ENCODE peak calls at places on chromosomes 12 and 14, in five cellular contexts. V, X, Y, K and H are unnamed samples.

GRCh38 chr14:35783699-35784098 is 25.4 kb downstream of the RALGAPA1 start:
- DNase-seq in V (no peak), X (no peak), Y (no peak), K (no peak), H (no peak)

GRCh38 chr12:6631549-6631961 is 4.2 kb downstream of the LPAR5 start:
- DNase-seq in V (no peak), X (no peak), Y (no peak), K (no peak), H (no peak)

GRCh38 chr12:64099430-64099829 is 122.7 kb downstream of the KICS2 start:
- DNase-seq in V (peak), X (no peak), Y (peak), K (no peak), H (no peak)

GRCh38 chr12:124422142-124422569 is 127.3 kb downstream of the RFLNA start:
- DNase-seq in V (peak), X (no peak), Y (no peak), K (no peak), H (no peak)

GRCh38 chr12:52615208-52615868 is 3.0 kb downstream of the KRT73 start:
- DNase-seq in V (no peak), X (no peak), Y (no peak), K (no peak), H (peak)

GRCh38 chr12:32034045-32034444 is 72.6 kb upstream of the BICD1 start:
- DNase-seq in V (no peak), X (no peak), Y (peak), K (no peak), H (no peak)

GRCh38 chr12:124620606-124621295 is 53.3 kb upstream of the NCOR2 start:
- DNase-seq in V (no peak), X (no peak), Y (no peak), K (no peak), H (no peak)

GRCh38 chr14:101948666-101949205 is 15.6 kb upstream of the DYNC1H1 start:
- DNase-seq in V (no peak), X (no peak), Y (no peak), K (no peak), H (peak)

GRCh38 chr12:48001426-48002178 is 2.7 kb downstream of the COL2A1 start:
- DNase-seq in V (no peak), X (no peak), Y (peak), K (no peak), H (peak)

GRCh38 chr14:24226477-24226876 is 5.7 kb downstream of the NEDD8 start:
- DNase-seq in V (no peak), X (no peak), Y (no peak), K (no peak), H (no peak)

GRCh38 chr14:24219080-24219479 is 3.2 kb upstream of the MDP1 start:
- DNase-seq in V (no peak), X (no peak), Y (no peak), K (no peak), H (no peak)

GRCh38 chr14:24219521-24219920 is 3.7 kb upstream of the MDP1 start:
- DNase-seq in V (no peak), X (no peak), Y (no peak), K (no peak), H (no peak)

GRCh38 chr14:24228902-24229301 is 3.3 kb downstream of the NEDD8 start:
- DNase-seq in V (no peak), X (no peak), Y (no peak), K (no peak), H (no peak)

GRCh38 chr14:24224618-24225071 is 7.5 kb downstream of the NEDD8 start:
- DNase-seq in V (no peak), X (no peak), Y (peak), K (no peak), H (no peak)
- TF ChIP-seq MYC in V (no peak), X (no peak), Y (no peak), K (no peak), H (no peak)

GRCh38 chr12:120847392-120848157 is 56.6 kb downstream of the SPPL3 start:
- DNase-seq in V (no peak), X (no peak), Y (no peak), K (peak), H (peak)

GRCh38 chr12:120846721-120847120 is 57.4 kb downstream of the SPPL3 start:
- DNase-seq in V (no peak), X (no peak), Y (no peak), K (no peak), H (no peak)

GRCh38 chr12:120851939-120852338 is 52.2 kb downstream of the SPPL3 start:
- DNase-seq in V (no peak), X (no peak), Y (no peak), K (no peak), H (no peak)

GRCh38 chr12:120851444-120851843 is 52.7 kb downstream of the SPPL3 start:
- DNase-seq in V (no peak), X (no peak), Y (no peak), K (no peak), H (no peak)

DNA sequence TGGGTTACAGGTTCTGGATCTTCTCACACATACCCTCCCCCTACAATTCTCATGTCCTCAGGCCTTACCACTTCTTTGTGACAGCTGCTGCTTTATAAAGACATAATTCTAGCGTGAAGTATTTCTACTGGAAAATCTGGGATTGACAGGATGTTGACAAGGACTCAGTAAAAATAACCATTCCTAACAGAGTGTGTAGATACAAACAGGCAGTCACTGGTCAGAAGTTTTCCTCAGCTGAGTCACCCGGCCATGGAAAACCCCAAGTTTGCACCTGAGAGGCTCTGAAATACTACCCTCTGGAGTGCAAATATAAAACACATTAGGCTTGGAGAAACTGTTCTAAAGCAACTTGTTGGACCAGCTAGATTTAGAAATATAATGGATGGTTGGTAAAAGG is 54.4 kb downstream of the SPPL3 start:
- DNase-seq in V (peak), X (peak), Y (peak), K (no peak), H (no peak)
- TF ChIP-seq CTCF in V (no peak), X (no peak), Y (no peak), K (no peak), H (no peak)

DNA sequence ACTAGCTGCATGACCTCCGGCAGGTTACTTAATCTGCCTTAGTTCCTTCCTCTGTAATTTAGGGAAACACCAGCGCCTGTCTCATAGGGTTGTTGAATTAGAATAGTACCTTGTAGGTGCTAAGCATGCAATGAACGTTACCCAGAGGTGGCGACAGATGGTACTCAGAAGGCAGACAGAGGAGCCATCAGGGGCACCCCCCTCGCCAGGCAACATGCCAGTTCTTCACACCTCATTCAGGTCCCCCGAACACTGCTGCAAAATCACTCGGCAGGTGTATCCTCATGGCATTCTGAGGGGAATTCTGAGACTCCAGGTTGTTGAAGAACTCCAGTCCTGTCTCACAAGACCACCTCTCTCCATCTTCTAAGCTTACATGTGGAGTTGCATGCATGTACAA is 10.1 kb downstream of the ISM2 start:
- DNase-seq in V (no peak), X (no peak), Y (no peak), K (no peak), H (no peak)
- TF ChIP-seq MAX in V (no peak), X (no peak), Y (no peak), K (no peak), H (no peak)

GRCh38 chr14:100078216-100078780 is 13.1 kb downstream of the EVL start:
- DNase-seq in V (no peak), X (no peak), Y (no peak), K (no peak), H (peak)

GRCh38 chr14:100080206-100080605 is 15.0 kb downstream of the EVL start:
- DNase-seq in V (no peak), X (no peak), Y (no peak), K (no peak), H (no peak)

GRCh38 chr14:100079606-100080005 is 14.4 kb downstream of the EVL start:
- DNase-seq in V (no peak), X (no peak), Y (no peak), K (no peak), H (no peak)

GRCh38 chr14:100077441-100077840 is 12.2 kb downstream of the EVL start:
- DNase-seq in V (no peak), X (no peak), Y (no peak), K (no peak), H (no peak)

DNA sequence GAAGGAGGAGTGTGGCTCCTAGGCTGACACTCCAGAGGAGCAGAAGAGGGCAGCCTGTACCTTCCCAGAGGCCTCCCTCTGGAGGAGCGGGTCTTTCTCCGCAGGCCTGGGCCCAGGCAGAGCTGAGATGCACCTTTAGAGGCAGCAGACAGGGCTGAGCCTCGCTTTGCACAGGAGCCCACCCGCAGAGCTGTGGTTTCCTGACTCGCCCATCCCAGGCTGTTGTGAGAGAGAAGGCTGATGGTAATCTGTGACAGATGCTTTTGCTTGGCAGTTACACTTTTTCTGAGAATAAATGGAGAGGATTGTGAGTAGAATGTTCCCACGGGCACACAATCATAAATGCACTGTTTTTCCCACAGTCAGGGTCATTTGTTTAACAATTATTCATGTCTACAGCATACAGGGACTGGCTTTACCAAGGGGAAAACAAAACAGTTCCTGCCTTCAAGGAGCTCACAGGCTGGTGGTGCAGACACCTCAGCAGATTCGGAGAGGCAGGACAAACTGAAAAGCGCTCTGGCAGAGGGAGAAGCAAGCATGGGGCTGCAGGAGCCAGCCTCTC is 13.9 kb downstream of the EVL start:
- DNase-seq in V (no peak), X (no peak), Y (peak), K (no peak), H (peak)
- TF ChIP-seq MYC in V (no peak), X (no peak), Y (no peak), K (no peak), H (peak)

GRCh38 chr12:106108187-106108816 is 30.5 kb downstream of the NUAK1 start:
- DNase-seq in V (peak), X (no peak), Y (no peak), K (no peak), H (peak)
- TF ChIP-seq CTCF in V (no peak), X (no peak), Y (no peak), K (no peak), H (no peak)

GRCh38 chr12:15322164-15323054 is at the start of gene PTPRO:
- DNase-seq in V (peak), X (no peak), Y (no peak), K (no peak), H (no peak)
- TF ChIP-seq MAX in V (no peak), X (no peak), Y (no peak), K (no peak), H (no peak)

DNA sequence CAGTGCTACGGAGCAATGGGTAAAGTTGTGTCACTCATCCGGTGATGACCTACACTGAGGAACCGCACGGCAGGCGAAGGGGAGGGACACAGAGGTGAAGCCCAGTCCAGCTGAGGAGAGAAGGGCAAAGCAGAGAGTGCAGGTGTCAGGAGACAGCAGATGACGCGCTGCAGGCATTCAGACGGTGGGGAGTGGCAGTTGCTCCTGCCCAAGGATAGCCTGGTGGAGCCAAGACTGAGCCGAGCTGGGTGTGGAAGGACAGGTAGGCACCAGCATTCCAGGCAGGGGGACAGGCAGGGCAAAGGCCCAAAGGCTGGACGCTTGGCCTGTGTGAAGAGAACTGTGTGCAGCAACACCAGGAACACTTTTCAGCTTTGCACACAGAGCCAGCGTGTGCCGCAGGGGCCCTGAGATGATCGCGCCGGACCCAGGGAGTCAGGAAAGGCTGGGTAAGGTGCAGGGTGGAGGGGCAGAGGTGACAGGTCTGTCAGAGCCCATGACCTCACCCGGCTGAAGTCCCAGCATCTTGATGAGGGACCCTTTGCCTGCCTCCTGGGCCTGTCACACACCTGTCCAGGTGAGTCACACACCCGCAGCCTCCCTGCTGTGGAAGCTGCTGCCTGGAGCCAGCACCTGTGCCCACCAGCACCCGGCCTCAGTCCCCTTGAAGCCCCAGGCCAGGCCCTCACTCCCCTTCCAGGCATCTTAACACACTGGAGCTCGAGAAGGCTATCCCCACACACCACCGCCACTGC is 48.4 kb downstream of the TSPAN11 start:
- DNase-seq in V (no peak), X (no peak), Y (no peak), K (no peak), H (no peak)
- TF ChIP-seq MYC in V (no peak), X (no peak), Y (no peak), K (no peak), H (no peak)